ENCODE peak calls at places on chromosomes 13 and 19, in five cellular contexts. Q, W, E, A and T are unnamed samples.

GRCh38 chr13:81602236-81602635 is 1261.3 kb upstream of the SPRY2 start:
- DNase-seq in E (no peak), Q (no peak), W (no peak), A (no peak), T (no peak)

GRCh38 chr19:1261512-1261862 is 7.6 kb upstream of the CIRBP start:
- DNase-seq in W (peak), E (no peak), Q (no peak), A (no peak), T (peak)

GRCh38 chr19:48737360-48737998 is 2.9 kb downstream of the RASIP1 start:
- DNase-seq in E (no peak), Q (no peak), W (peak), A (no peak), T (peak)

GRCh38 chr13:112132619-112133018 is 65.7 kb downstream of the SOX1 start:
- DNase-seq in E (no peak), W (no peak), A (no peak), Q (no peak), T (no peak)

GRCh38 chr13:38685974-38686571 is 804 bp upstream of the FREM2 start:
- DNase-seq in E (no peak), A (no peak), Q (peak), W (peak), T (no peak)

GRCh38 chr19:5154129-5154798 is 185.4 kb downstream of the KDM4B start:
- DNase-seq in Q (peak), E (no peak), W (peak), A (peak), T (no peak)

GRCh38 chr19:57063070-57063469 is 56.7 kb upstream of the USP29 start:
- DNase-seq in E (no peak), A (no peak), Q (no peak), W (no peak), T (no peak)

GRCh38 chr19:48558018-48558684 is 6.2 kb downstream of the SULT2B1 start:
- DNase-seq in W (peak), A (no peak), Q (no peak), E (no peak), T (peak)

GRCh38 chr19:34154401-34154800 is 17.9 kb upstream of the LSM14A start:
- DNase-seq in E (no peak), Q (no peak), W (no peak), A (no peak), T (no peak)

DNA sequence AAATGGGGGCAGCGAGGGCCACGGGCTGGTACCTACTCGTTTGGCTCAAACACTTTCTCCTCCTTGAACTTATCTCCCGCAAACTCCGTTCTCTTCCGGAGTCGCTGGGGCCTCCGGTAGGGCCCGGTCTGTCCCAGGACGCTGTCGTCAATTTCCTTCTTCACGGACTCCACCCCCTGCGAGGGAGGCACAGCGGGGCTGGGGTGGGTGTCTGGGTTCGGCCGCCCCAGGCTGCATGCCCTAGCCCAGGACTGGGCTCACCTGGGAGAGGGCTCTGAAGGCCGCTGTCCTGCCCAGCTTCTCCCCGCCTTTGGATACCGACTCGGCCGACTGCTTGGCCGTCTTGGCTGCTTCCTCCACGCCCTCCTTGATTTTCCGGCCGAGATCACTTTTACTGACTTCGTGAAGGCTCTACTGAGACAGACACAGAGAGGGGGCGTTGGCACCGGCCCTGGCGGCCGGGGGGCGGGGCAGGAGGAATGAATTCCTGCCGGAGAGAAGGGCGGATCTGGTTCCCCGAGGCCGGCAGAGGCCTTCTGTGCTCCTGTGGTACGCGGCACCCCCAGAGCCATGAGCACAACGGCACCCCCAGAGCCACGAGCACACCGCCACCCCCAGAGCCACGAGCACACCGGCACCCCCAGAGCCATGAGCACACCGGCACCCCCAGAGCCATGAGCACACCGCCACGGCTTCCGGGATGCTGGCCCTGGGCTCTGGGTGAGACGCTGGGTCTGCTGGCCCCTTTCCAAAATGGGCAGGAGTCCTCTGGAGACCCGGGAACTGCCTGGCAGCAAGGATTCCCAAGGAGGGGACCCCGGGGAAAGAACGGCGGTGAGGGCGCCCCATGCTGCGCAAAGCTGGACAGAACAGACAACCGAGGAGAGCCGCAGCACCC is 8.1 kb upstream of the CTXN1 start:
- DNase-seq in W (no peak), Q (no peak), A (no peak), E (no peak), T (no peak)
- TF ChIP-seq CTCF in W (no peak), Q (no peak), A (no peak), E (no peak), T (no peak)

GRCh38 chr13:108269601-108270328 is at the start of gene TNFSF13B:
- DNase-seq in Q (peak), E (no peak), A (no peak), W (peak), T (peak)
- TF ChIP-seq CTCF in Q (peak), E (no peak), A (no peak), W (peak), T (no peak)

DNA sequence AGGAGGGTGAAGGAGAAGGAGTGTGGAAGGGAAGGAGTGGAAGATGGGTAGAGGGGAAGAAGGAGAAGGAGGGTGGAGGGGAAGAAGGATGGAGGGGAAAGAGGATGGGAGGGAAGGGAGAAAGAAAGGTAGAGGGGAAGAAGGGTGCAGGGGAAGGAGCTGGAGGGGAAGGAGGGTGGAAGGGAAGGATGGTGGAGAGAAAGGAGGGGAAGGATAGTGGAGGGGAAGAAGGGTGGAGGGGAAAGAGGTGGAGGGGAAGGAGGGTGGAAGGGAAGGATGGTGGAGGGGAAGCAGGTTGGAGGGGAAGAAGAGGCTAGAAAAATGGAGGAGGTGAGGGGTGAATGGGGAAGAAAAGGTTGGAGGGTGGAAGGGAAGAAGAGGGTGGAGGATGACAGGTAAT is 927.9 kb downstream of the UQCRFS1 start:
- DNase-seq in Q (no peak), A (no peak), E (no peak), W (no peak), T (no peak)
- TF ChIP-seq CTCF in Q (no peak), A (no peak), E (no peak), W (no peak), T (no peak)

GRCh38 chr13:34064456-34065205 is 246.7 kb downstream of the RFC3 start:
- DNase-seq in Q (no peak), A (no peak), W (no peak), E (no peak), T (no peak)
- TF ChIP-seq CTCF in Q (no peak), A (no peak), W (no peak), E (no peak), T (no peak)

DNA sequence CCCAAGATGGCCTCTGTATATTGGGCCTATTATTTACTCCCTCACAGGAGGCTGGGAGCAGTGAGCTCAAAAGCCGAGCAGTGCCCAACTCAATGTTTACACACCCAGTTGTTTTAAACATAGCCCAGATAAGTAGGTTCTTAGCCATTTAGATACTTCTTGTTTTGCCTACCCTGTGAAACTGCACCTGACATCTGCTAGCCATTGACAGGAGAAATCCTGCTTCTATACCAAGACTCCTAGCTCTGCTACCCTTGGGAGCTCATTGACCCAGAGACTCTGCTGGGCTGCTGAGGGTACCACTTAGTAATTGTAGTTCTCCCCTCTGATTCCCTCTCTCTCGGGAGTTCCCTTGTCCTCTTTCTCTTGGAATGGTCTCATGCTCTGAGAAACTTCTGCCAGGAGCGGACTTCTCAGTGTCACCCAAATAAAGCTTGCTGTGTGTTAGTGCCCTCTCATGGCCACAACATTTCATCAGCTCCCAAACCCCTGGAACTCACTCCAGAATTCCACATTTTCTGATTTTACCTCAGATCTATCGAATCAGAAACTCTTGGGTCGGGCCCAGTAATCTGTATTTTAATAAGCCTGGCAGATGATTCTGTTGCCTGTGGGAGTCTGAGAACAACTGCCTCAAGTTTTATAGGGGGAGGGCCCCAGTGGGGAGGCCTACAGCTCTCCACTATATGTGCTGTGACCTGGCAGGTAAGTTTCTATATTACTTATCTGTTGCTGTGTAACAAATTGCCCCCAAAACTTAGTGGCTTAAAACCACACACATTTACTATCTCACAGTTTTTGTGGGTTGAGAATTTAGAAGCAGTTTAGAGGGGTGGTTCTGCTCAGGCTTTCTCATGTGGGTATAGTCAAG is 221.1 kb downstream of the TDRD3 start:
- DNase-seq in A (no peak), W (peak), E (no peak), Q (no peak), T (no peak)
- TF ChIP-seq CTCF in A (peak), W (peak), E (no peak), Q (peak), T (peak)

GRCh38 chr13:57270493-57270892 is 103.5 kb downstream of the PRR20E start:
- DNase-seq in W (no peak), A (no peak), E (no peak), Q (no peak), T (no peak)

DNA sequence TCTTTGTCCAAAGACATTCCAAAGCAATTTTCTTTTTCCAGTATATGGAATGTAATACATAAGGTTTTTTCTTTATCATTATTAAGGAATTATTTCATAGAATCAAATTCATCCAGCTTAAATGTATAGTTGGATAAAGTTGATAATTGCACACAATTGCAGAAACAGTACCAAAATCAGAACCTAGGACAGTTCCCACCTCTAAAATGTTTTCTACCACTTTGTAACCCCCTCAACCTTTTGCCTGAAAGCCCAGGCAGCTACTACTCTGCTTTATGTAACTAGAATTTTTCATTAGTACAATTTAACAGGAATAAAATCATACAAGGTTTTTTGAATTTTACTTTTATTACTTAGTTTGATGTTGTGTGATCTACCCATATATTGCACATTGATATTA is 98.0 kb downstream of the PRR20E start:
- DNase-seq in E (no peak), W (no peak), Q (no peak), A (no peak), T (no peak)
- TF ChIP-seq CTCF in E (no peak), W (no peak), Q (no peak), A (no peak), T (no peak)

DNA sequence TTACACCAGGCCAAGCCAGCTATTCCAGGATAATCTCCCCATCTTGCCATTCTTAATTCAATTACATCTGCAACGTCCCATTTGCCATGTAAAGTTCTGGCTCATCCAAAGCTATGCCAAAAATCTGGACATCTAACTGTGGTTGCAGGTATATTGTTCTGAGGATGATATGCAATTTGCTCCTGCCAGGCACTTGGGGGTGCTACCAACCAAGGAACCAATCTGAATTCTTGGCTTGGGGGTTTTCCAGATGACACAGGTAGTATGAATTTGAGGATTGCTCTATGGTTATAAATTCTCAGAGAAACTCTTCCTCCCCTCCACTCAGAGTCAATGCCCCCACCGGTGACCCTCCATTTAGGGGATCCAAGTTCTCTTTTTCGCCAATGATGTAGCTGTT is 33.0 kb downstream of the CRYL1 start:
- DNase-seq in E (no peak), Q (no peak), A (no peak), W (peak), T (no peak)
- TF ChIP-seq CTCF in E (no peak), Q (peak), A (peak), W (peak), T (peak)

GRCh38 chr13:109790951-109791605 is 4.7 kb upstream of the IRS2 start:
- DNase-seq in E (no peak), A (no peak), Q (no peak), W (peak), T (no peak)
- TF ChIP-seq CTCF in E (peak), A (peak), Q (peak), W (peak), T (peak)

GRCh38 chr19:18496167-18496979 is 25.5 kb downstream of the ELL start:
- DNase-seq in W (no peak), A (no peak), Q (no peak), E (peak), T (no peak)
- TF ChIP-seq CTCF in W (no peak), A (no peak), Q (no peak), E (no peak), T (no peak)